ENCODE peak calls at places on chromosomes 11 and 22, in four cellular contexts. K is stimulated activated CD4-positive, alpha-beta T cell treated with anti-CD3 and anti-CD28 coated beads, Interleukin-1b, Interleukin-23, amount 100 ng/mL, for 24 hours; G is non-pigmented ciliary epithelial cell; L is amygdala. Y is an unnamed sample.

GRCh38 chr22:44037519-44038370 is 13.6 kb downstream of the PARVB start:
- DNase-seq in K (no peak), G (peak), L (no peak), Y (no peak)

GRCh38 chr22:31173386-31174145 is 13.6 kb downstream of the RNF185 start:
- DNase-seq in K (no peak), G (peak), L (no peak), Y (no peak)

GRCh38 chr11:80562726-80563125 is 1121.9 kb upstream of the TENM4 start:
- DNase-seq in K (no peak), G (no peak), L (no peak), Y (no peak)

GRCh38 chr11:58494096-58494495 is 13.8 kb downstream of the OR5B21 start:
- DNase-seq in K (no peak), G (no peak), L (no peak), Y (no peak)

GRCh38 chr22:22593964-22594656 is 35.0 kb upstream of the PRAME start:
- DNase-seq in K (peak), G (peak), L (no peak), Y (peak)

GRCh38 chr11:63670077-63670737 is 969 bp downstream of the ATL3 start:
- DNase-seq in K (no peak), G (no peak), L (no peak), Y (no peak)

GRCh38 chr22:48889209-48889830 is 938.4 kb downstream of the BRD1 start:
- DNase-seq in K (no peak), G (no peak), L (no peak), Y (no peak)

GRCh38 chr11:79199729-79200354 is 241.0 kb downstream of the TENM4 start:
- DNase-seq in K (no peak), G (no peak), L (no peak), Y (no peak)

GRCh38 chr22:37797874-37798500 is 9.7 kb upstream of the GCAT start:
- DNase-seq in K (no peak), G (no peak), L (no peak), Y (no peak)

GRCh38 chr11:65558002-65558784 is at the start of gene LTBP3:
- DNase-seq in K (no peak), G (no peak), L (peak), Y (peak)